ENCODE peak calls at places on chromosomes 2 and 18, in seven cellular contexts. One of them, this sample, is unnamed.

GRCh38 chr2:66095820-66096219 is 339.1 kb upstream of the MEIS1 start:
- DNase-seq in SK-N-SH: no peak
- DNase-seq in WTC11: peak
- DNase-seq in GM12878: no peak
- DNase-seq in HepG2: no peak
- DNase-seq in H1: peak
- DNase-seq in HCT116: no peak
- DNase-seq in this sample: no peak

GRCh38 chr2:232349946-232350635 is 28.5 kb upstream of the ALPP start:
- DNase-seq in HCT116: no peak
- DNase-seq in SK-N-SH: no peak
- DNase-seq in GM12878: no peak
- DNase-seq in H1: no peak
- DNase-seq in HepG2: no peak
- DNase-seq in WTC11: peak
- DNase-seq in this sample: no peak

GRCh38 chr2:66683599-66683998 is 248.7 kb downstream of the MEIS1 start:
- DNase-seq in H1: no peak
- DNase-seq in HCT116: no peak
- DNase-seq in SK-N-SH: no peak
- DNase-seq in HepG2: no peak
- DNase-seq in GM12878: no peak
- DNase-seq in WTC11: no peak
- DNase-seq in this sample: no peak

GRCh38 chr2:109209412-109209811 is 80.4 kb downstream of the SH3RF3 start:
- DNase-seq in HCT116: no peak
- DNase-seq in HepG2: no peak
- DNase-seq in WTC11: no peak
- DNase-seq in H1: no peak
- DNase-seq in SK-N-SH: no peak
- DNase-seq in GM12878: no peak
- DNase-seq in this sample: no peak

GRCh38 chr2:241665731-241666440 is 20.7 kb downstream of the DTYMK start:
- DNase-seq in WTC11: no peak
- DNase-seq in SK-N-SH: no peak
- DNase-seq in HCT116: no peak
- DNase-seq in GM12878: no peak
- DNase-seq in H1: no peak
- DNase-seq in HepG2: no peak
- DNase-seq in this sample: no peak

GRCh38 chr2:84338069-84338468 is 121.0 kb downstream of the SUCLG1 start:
- DNase-seq in HCT116: no peak
- DNase-seq in SK-N-SH: peak
- DNase-seq in HepG2: no peak
- DNase-seq in WTC11: no peak
- DNase-seq in GM12878: no peak
- DNase-seq in H1: no peak
- DNase-seq in this sample: no peak

GRCh38 chr2:136319227-136319626 is 201.3 kb upstream of the CXCR4 start:
- DNase-seq in H1: no peak
- DNase-seq in HCT116: no peak
- DNase-seq in HepG2: no peak
- DNase-seq in GM12878: no peak
- DNase-seq in WTC11: peak
- DNase-seq in SK-N-SH: no peak
- DNase-seq in this sample: peak

GRCh38 chr18:60684843-60685513 is 312.4 kb upstream of the MC4R start:
- DNase-seq in WTC11: no peak
- DNase-seq in HCT116: peak
- DNase-seq in GM12878: no peak
- DNase-seq in SK-N-SH: peak
- DNase-seq in HepG2: peak
- DNase-seq in H1: no peak
- DNase-seq in this sample: peak

GRCh38 chr2:225994748-225995405 is 595.4 kb downstream of the NYAP2 start:
- DNase-seq in WTC11: no peak
- DNase-seq in SK-N-SH: no peak
- DNase-seq in GM12878: no peak
- DNase-seq in HCT116: no peak
- DNase-seq in H1: no peak
- DNase-seq in HepG2: no peak
- DNase-seq in this sample: no peak

GRCh38 chr2:120589782-120590608 is 145.7 kb upstream of the GLI2 start:
- DNase-seq in HepG2: peak
- DNase-seq in HCT116: no peak
- DNase-seq in H1: no peak
- DNase-seq in WTC11: no peak
- DNase-seq in SK-N-SH: no peak
- DNase-seq in GM12878: no peak
- DNase-seq in this sample: no peak
- TF ChIP-seq MAX in HepG2: no peak
- TF ChIP-seq MAX in HCT116: no peak
- TF ChIP-seq MAX in H1: no peak
- TF ChIP-seq MAX in WTC11: no peak
- TF ChIP-seq MAX in SK-N-SH: peak
- TF ChIP-seq MAX in GM12878: no peak
- TF ChIP-seq MAX in this sample: no peak

GRCh38 chr2:207984765-207985480 is 40.4 kb downstream of the PLEKHM3 start:
- DNase-seq in SK-N-SH: no peak
- DNase-seq in H1: no peak
- DNase-seq in WTC11: no peak
- DNase-seq in HepG2: no peak
- DNase-seq in GM12878: no peak
- DNase-seq in HCT116: no peak
- DNase-seq in this sample: no peak
- TF ChIP-seq MAX in SK-N-SH: no peak
- TF ChIP-seq MAX in H1: no peak
- TF ChIP-seq MAX in WTC11: no peak
- TF ChIP-seq MAX in HepG2: no peak
- TF ChIP-seq MAX in GM12878: no peak
- TF ChIP-seq MAX in HCT116: no peak
- TF ChIP-seq MAX in this sample: no peak

DNA sequence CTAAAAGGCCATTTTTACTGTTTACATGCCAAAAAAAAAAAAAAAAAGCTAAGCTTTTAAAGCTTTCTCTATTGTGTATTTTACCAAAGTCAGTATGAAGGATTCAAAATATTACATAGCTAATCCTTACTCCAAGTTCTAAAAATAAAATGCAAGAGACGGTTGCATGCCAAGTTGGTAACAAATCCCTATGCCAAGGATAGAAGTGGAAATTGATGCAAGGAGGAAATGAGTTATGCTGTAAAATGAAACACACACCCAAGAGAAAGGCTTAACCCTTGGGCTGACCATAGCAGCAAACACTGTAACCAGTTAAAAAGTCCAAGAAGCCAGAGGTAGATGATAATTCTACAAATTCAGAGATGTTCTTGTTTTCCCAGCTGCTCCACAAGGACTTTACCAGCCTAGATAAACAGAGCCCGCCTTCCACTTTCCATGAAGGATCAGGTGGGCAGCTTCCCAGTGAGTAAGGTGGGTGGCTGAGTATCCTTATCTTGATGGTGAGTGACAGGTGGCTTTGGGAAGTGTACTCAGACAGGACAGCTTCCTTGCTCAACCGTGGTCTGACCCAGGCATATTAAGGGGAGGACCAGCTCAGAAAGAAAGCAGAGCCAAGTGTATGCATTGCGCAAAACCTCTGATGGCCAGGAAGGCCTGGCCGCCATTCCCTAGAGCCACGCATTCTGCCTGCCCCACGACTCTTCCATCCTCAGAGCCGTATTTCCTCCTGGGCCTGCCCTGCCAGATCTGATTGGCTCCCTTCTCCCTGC is 34.4 kb downstream of the ATP8B1 start:
- DNase-seq in HepG2: no peak
- DNase-seq in GM12878: no peak
- DNase-seq in H1: no peak
- DNase-seq in HCT116: no peak
- DNase-seq in SK-N-SH: no peak
- DNase-seq in WTC11: no peak
- DNase-seq in this sample: no peak
- TF ChIP-seq MAX in HepG2: no peak
- TF ChIP-seq MAX in GM12878: no peak
- TF ChIP-seq MAX in H1: no peak
- TF ChIP-seq MAX in HCT116: no peak
- TF ChIP-seq MAX in SK-N-SH: peak
- TF ChIP-seq MAX in WTC11: no peak
- TF ChIP-seq MAX in this sample: no peak

GRCh38 chr2:47695800-47696477 is 87.0 kb upstream of the MSH6 start:
- DNase-seq in GM12878: no peak
- DNase-seq in HepG2: no peak
- DNase-seq in SK-N-SH: no peak
- DNase-seq in WTC11: peak
- DNase-seq in HCT116: no peak
- DNase-seq in H1: peak
- DNase-seq in this sample: no peak
- TF ChIP-seq MAX in GM12878: no peak
- TF ChIP-seq MAX in HepG2: no peak
- TF ChIP-seq MAX in SK-N-SH: no peak
- TF ChIP-seq MAX in WTC11: no peak
- TF ChIP-seq MAX in HCT116: no peak
- TF ChIP-seq MAX in H1: no peak
- TF ChIP-seq MAX in this sample: no peak

DNA sequence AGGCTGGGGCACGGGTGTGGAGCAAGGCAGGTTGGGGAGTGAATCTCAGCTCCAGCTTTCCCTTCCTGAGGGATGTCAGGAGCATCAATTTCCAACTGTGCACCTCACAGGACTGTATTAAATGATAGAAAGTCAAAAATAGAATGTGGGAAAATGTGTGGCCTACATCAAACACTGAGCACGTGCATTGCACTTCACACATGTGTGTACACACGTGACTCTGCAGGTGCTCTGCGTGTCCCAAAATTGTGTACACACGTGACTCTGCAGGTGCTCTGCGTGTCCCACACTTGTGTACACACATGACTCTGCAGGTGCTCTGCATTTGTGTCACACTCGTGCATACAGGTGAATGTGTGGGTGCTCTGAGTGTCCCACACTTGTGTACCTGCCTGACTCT is 577.2 kb upstream of the SALL3 start:
- DNase-seq in HepG2: no peak
- DNase-seq in WTC11: no peak
- DNase-seq in HCT116: no peak
- DNase-seq in H1: no peak
- DNase-seq in GM12878: no peak
- DNase-seq in SK-N-SH: no peak
- DNase-seq in this sample: no peak
- TF ChIP-seq MAX in HepG2: no peak
- TF ChIP-seq MAX in WTC11: no peak
- TF ChIP-seq MAX in HCT116: no peak
- TF ChIP-seq MAX in H1: no peak
- TF ChIP-seq MAX in GM12878: no peak
- TF ChIP-seq MAX in SK-N-SH: no peak
- TF ChIP-seq MAX in this sample: peak

GRCh38 chr2:33672896-33673295 is 73.8 kb upstream of the FAM98A start:
- DNase-seq in WTC11: no peak
- DNase-seq in HepG2: no peak
- DNase-seq in HCT116: no peak
- DNase-seq in GM12878: no peak
- DNase-seq in H1: no peak
- DNase-seq in SK-N-SH: peak
- DNase-seq in this sample: no peak
- TF ChIP-seq MAX in WTC11: no peak
- TF ChIP-seq MAX in HepG2: no peak
- TF ChIP-seq MAX in HCT116: no peak
- TF ChIP-seq MAX in GM12878: no peak
- TF ChIP-seq MAX in H1: no peak
- TF ChIP-seq MAX in SK-N-SH: no peak
- TF ChIP-seq MAX in this sample: no peak

GRCh38 chr2:36705326-36706020 is 9.0 kb downstream of the VIT start:
- DNase-seq in SK-N-SH: no peak
- DNase-seq in H1: no peak
- DNase-seq in WTC11: no peak
- DNase-seq in GM12878: no peak
- DNase-seq in HepG2: no peak
- DNase-seq in HCT116: no peak
- DNase-seq in this sample: no peak
- TF ChIP-seq MAX in SK-N-SH: no peak
- TF ChIP-seq MAX in H1: no peak
- TF ChIP-seq MAX in WTC11: no peak
- TF ChIP-seq MAX in GM12878: no peak
- TF ChIP-seq MAX in HepG2: no peak
- TF ChIP-seq MAX in HCT116: no peak
- TF ChIP-seq MAX in this sample: no peak

DNA sequence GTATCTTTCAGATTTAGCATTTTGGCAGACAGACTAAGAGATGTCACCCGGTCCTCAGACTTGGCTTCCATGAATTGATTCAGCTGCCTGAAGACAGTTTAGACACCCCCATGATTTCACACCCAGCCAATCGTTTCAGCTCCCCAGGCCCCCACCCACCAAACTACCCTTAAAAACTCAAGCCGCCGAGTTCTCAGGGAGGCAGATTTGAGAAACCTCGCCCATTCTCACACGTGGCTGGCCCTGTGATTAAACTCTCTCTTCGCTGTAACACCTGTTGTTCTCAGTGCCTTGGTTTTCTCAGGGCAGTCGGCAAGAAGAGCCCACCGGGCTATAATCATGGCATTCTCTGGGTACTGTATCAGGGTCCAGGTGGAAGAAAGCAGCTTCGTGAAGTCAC is 35.2 kb downstream of the UXS1 start:
- DNase-seq in GM12878: no peak
- DNase-seq in H1: no peak
- DNase-seq in HepG2: no peak
- DNase-seq in WTC11: no peak
- DNase-seq in HCT116: no peak
- DNase-seq in SK-N-SH: no peak
- DNase-seq in this sample: no peak
- TF ChIP-seq MAX in GM12878: no peak
- TF ChIP-seq MAX in H1: no peak
- TF ChIP-seq MAX in HepG2: no peak
- TF ChIP-seq MAX in WTC11: no peak
- TF ChIP-seq MAX in HCT116: no peak
- TF ChIP-seq MAX in SK-N-SH: no peak
- TF ChIP-seq MAX in this sample: no peak

GRCh38 chr2:16168506-16169264 is 228.3 kb downstream of the MYCN start:
- DNase-seq in HCT116: no peak
- DNase-seq in HepG2: no peak
- DNase-seq in SK-N-SH: no peak
- DNase-seq in GM12878: no peak
- DNase-seq in WTC11: no peak
- DNase-seq in H1: no peak
- DNase-seq in this sample: no peak
- TF ChIP-seq MAX in HCT116: no peak
- TF ChIP-seq MAX in HepG2: no peak
- TF ChIP-seq MAX in SK-N-SH: no peak
- TF ChIP-seq MAX in GM12878: no peak
- TF ChIP-seq MAX in WTC11: no peak
- TF ChIP-seq MAX in H1: no peak
- TF ChIP-seq MAX in this sample: no peak